ENCODE peak calls at places on chromosomes 2 and 18, in seven cellular contexts. M is GM23248, B is MM.1S, D is neural progenitor cell, G is PC-3, Y is GM23338, N is HCT116. L is an unnamed sample.

GRCh38 chr2:12102679-12103078 is 356.2 kb downstream of the LPIN1 start:
- DNase-seq in Y (no peak), M (no peak), D (no peak), G (no peak), B (no peak), N (no peak), L (no peak)

GRCh38 chr2:159075726-159076125 is 107.3 kb downstream of the TANC1 start:
- DNase-seq in Y (no peak), M (no peak), N (no peak), B (no peak), G (no peak), D (no peak), L (no peak)

GRCh38 chr2:7146151-7146550 is 228.9 kb downstream of the RNF144A start:
- DNase-seq in Y (no peak), D (no peak), B (no peak), G (no peak), M (no peak), N (no peak), L (no peak)

GRCh38 chr2:7626139-7626537 is 708.9 kb downstream of the RNF144A start:
- DNase-seq in N (no peak), M (no peak), B (no peak), Y (no peak), D (no peak), G (no peak), L (no peak)

GRCh38 chr2:217625475-217626245 is 377.1 kb downstream of the TNS1 start:
- DNase-seq in G (no peak), Y (no peak), D (no peak), M (peak; percentile 72), N (no peak), B (no peak), L (no peak)

GRCh38 chr2:55883339-55883738 is 40.2 kb downstream of the EFEMP1 start:
- DNase-seq in D (no peak), G (no peak), Y (no peak), B (no peak), N (no peak), M (peak; percentile 38), L (no peak)

GRCh38 chr2:1907849-1908533 is 163.7 kb upstream of the PXDN start:
- DNase-seq in M (no peak), B (no peak), N (no peak), Y (no peak), D (no peak), G (no peak), L (no peak)

GRCh38 chr2:113200236-113200635 is 26.5 kb downstream of the PSD4 start:
- DNase-seq in M (no peak), Y (peak; percentile 56), B (no peak), G (peak; percentile 13), D (peak; percentile 17), N (no peak), L (no peak)

GRCh38 chr18:62585274-62586147 is 62.7 kb downstream of the ZCCHC2 start:
- DNase-seq in D (no peak), Y (no peak), M (no peak), N (no peak), G (no peak), B (no peak), L (no peak)

GRCh38 chr2:25358836-25359235 is 17.1 kb upstream of the DNMT3A start:
- DNase-seq in Y (no peak), D (no peak), B (no peak), M (no peak), G (no peak), N (no peak), L (no peak)

GRCh38 chr2:148244593-148245292 is 223.9 kb downstream of the MBD5 start:
- DNase-seq in G (peak; percentile 73), N (no peak), D (no peak), Y (no peak), M (peak; percentile 87), B (no peak), L (no peak)

GRCh38 chr2:79432731-79433146 is 80.1 kb upstream of the CTNNA2 start:
- DNase-seq in G (no peak), M (no peak), Y (peak; percentile 8), D (peak; percentile 56), B (no peak), N (no peak), L (no peak)

GRCh38 chr2:23135481-23136100 is 249.4 kb upstream of the KLHL29 start:
- DNase-seq in M (peak; percentile 18), D (peak; percentile 21), G (peak; percentile 17), B (no peak), Y (peak; percentile 41), N (no peak), L (no peak)

GRCh38 chr2:118967124-118967880 is 25.3 kb downstream of the MARCO start:
- DNase-seq in G (no peak), B (no peak), Y (no peak), N (no peak), D (no peak), M (no peak), L (no peak)

GRCh38 chr2:48695991-48696390 is 59.5 kb downstream of the LHCGR start:
- DNase-seq in M (no peak), G (no peak), B (no peak), N (no peak), Y (no peak), D (no peak), L (no peak)

GRCh38 chr2:48694143-48694542 is 61.4 kb downstream of the LHCGR start:
- DNase-seq in N (no peak), M (peak; percentile 37), Y (peak; percentile 55), G (no peak), D (peak; percentile 16), B (no peak), L (no peak)

GRCh38 chr2:48693645-48694044 is 61.9 kb downstream of the LHCGR start:
- DNase-seq in D (no peak), Y (peak; percentile 53), G (no peak), B (no peak), N (no peak), M (peak; percentile 8), L (no peak)

GRCh38 chr2:48696881-48697280 is 58.6 kb downstream of the LHCGR start:
- DNase-seq in Y (no peak), B (no peak), G (no peak), M (peak; percentile 9), D (no peak), N (no peak), L (no peak)

GRCh38 chr2:48699377-48699951 is 56.1 kb downstream of the LHCGR start:
- DNase-seq in M (peak; percentile 88), B (no peak), D (peak; percentile 18), N (no peak), G (no peak), Y (no peak), L (no peak)
- TF ChIP-seq EZH2phosphoT487 in M (no peak), B (no peak), D (no peak), N (no peak), G (no peak), Y (no peak), L (no peak)

DNA sequence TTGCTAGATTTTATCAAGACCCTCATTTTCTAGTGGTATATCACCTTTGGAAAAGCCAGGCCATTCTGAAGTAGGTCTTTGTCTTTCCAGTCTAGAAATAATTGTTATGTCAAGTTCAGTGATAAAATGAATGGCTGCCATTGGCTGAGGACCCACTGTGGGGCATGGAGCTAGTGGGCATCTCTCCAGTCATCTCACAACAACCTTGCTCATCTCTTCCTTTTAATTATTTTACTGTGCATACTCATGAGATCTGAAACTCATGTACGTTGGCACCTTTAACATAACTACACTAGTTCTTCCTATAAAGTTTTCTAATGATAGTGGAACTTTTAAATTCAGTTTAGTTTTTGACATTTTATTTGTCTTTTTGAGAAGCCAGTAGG is 240.9 kb downstream of the SLC8A1 start:
- DNase-seq in M (no peak), D (no peak), N (no peak), Y (no peak), B (no peak), G (no peak), L (no peak)
- TF ChIP-seq EZH2 in M (no peak), D (no peak), N (no peak), Y (no peak), B (no peak), G (no peak), L (no peak)

GRCh38 chr2:47312504-47312875 is 90.5 kb upstream of the MSH2 start:
- DNase-seq in G (no peak), Y (no peak), D (no peak), B (no peak), M (no peak), N (no peak), L (no peak)

GRCh38 chr2:47309472-47309951 is 93.4 kb upstream of the MSH2 start:
- DNase-seq in G (no peak), Y (no peak), B (peak; percentile 49), M (no peak), N (no peak), D (peak; percentile 22), L (no peak)

GRCh38 chr2:47309952-47310800 is 92.8 kb upstream of the MSH2 start:
- DNase-seq in D (peak; percentile 45), Y (peak; percentile 15), B (peak; percentile 97), M (peak; percentile 46), G (no peak), N (no peak), L (peak; percentile 84)

GRCh38 chr2:47311764-47312503 is 91.0 kb upstream of the MSH2 start:
- DNase-seq in B (no peak), G (no peak), Y (no peak), D (no peak), N (no peak), M (no peak), L (no peak)

DNA sequence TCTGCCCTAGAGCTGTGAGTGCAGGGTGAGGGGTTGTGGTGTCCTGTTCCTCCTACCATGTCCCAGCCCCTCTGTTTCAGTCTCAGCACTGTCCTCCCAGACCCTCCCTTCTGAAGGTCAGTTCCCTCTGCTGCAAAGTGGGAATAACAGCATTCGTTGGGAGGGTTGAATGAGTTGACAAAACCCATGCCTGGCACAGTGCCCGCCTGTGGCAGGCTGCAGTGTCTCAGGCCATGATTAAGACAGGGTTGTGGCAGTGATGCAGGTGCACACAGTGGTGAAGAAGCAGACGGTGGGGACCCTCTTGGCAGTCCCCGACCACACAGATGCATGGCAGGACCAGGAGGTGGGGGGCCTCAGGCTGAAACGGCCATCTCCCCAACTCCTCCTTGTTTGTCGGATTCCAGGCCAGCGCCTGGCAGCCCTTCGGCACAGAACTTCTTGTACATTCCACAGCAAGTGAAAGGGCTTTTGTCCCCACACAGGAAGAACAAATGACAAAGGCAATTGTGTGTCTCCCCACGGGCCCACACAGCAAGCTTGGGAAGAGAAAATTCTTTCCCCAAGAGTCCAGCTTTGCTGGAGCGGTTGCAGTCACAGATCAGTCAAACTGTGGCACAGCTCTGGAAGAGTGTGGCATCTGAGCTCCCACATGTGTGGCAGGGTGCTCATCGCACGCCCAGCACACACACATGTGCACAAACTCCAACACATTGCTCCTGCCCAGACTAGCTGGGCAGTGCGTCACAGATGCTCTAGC is 92.0 kb upstream of the MSH2 start:
- DNase-seq in N (no peak), Y (no peak), D (peak; percentile 53), M (no peak), G (peak; percentile 26), B (peak; percentile 52), L (no peak)
- TF ChIP-seq EZH2phosphoT487 in N (no peak), Y (no peak), D (no peak), M (no peak), G (no peak), B (no peak), L (no peak)

DNA sequence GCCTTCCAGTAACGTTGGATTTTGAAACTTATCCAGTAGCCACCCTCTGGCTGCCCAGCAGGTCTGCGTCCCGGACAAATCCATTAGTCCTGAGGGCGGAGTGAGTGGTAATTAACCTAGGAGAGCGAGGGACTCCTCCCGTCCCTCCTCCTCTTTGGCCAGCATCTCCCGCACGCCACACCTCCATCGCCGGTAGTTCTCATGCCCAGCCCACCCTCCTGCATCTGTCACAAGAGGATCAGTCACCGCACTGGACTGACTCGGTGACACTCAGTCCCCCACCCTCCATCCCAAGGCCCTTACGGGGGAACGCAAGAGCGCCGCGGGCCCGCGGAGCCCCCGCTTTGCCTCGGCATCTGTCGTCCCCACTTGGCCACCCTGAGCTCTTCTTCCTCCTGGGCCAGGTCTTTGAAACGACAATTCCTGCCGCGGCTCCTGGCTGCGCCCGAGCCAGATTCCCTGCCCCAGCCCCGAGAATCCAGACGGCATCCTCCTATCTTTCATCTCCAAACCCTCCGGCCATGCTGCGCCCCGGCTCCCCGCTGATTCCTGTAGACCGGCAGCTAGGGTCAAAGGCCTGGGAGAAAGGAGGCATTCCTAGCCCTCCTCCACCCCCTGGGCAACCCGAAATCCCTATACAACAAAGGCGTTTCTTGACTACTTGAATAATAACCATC is 77.5 kb downstream of the EIF2AK3 start:
- DNase-seq in G (no peak), D (peak; percentile 86), N (no peak), M (peak; percentile 21), B (no peak), Y (peak; percentile 88), L (no peak)
- TF ChIP-seq EZH2 in G (no peak), D (no peak), N (no peak), M (no peak), B (no peak), Y (no peak), L (no peak)

L was measured in hepatocyte.